ENCODE peak calls at places on chromosomes 16 and 17, in six cellular contexts. O is upper lobe of right lung, P is heart left ventricle, I is Calu3, W is RWPE1, S is activated B cell treated with CpG ODN at 0.5 μM for 24 hours. N is an unnamed sample.
A peak's percentile ranks its signal among the peaks of the same experiment; 100 is the strongest.

GRCh38 chr17:78601577-78602190 is 24.5 kb upstream of the DNAH17 start:
- DNase-seq in P (no peak), I (no peak), O (no peak), W (no peak), S (no peak), N (no peak)

GRCh38 chr17:44663095-44663494 is 6.8 kb downstream of the MEIOC start:
- DNase-seq in P (no peak), S (no peak), O (no peak), W (no peak), I (no peak), N (no peak)

GRCh38 chr16:212999-213398 is 16.2 kb downstream of the LUC7L start:
- DNase-seq in I (no peak), P (no peak), W (no peak), S (no peak), O (no peak), N (no peak)

GRCh38 chr17:13362341-13363122 is 239.2 kb downstream of the HS3ST3A1 start:
- DNase-seq in S (no peak), W (no peak), O (no peak), P (no peak), I (no peak), N (no peak)

GRCh38 chr17:4539576-4540223 is 15.5 kb downstream of the MYBBP1A start:
- DNase-seq in P (peak; percentile 21), S (no peak), W (no peak), O (no peak), I (no peak), N (no peak)

GRCh38 chr16:70634861-70635260 is 11.5 kb upstream of the IL34 start:
- DNase-seq in O (no peak), P (no peak), I (no peak), S (no peak), W (no peak), N (no peak)

GRCh38 chr17:61486135-61487120 is 34.2 kb downstream of the TBX4 start:
- DNase-seq in P (no peak), S (no peak), O (no peak), I (no peak), W (no peak), N (no peak)

GRCh38 chr17:78669975-78670518 is 92.9 kb upstream of the DNAH17 start:
- DNase-seq in I (no peak), W (no peak), O (no peak), S (no peak), P (no peak), N (no peak)

GRCh38 chr16:75620326-75621169 is 2.5 kb downstream of the ADAT1 start:
- DNase-seq in W (no peak), P (no peak), O (no peak), S (no peak), I (no peak), N (no peak)

GRCh38 chr17:40070895-40071719 is 8.3 kb downstream of the THRA start:
- DNase-seq in S (no peak), I (peak; percentile 100), P (peak; percentile 83), W (no peak), O (peak; percentile 93), N (no peak)

GRCh38 chr16:79726902-79727301 is 126.4 kb upstream of the MAF start:
- DNase-seq in W (no peak), O (no peak), I (no peak), P (no peak), S (no peak), N (no peak)

GRCh38 chr16:65679785-65680184 is 557.9 kb upstream of the CDH11 start:
- DNase-seq in W (no peak), O (no peak), I (no peak), S (no peak), P (no peak), N (no peak)

GRCh38 chr17:4479340-4479981 is 19.2 kb upstream of the SPNS2 start:
- DNase-seq in S (no peak), O (no peak), W (no peak), P (no peak), I (no peak), N (no peak)

GRCh38 chr17:72434991-72435618 is 314.3 kb downstream of the SOX9 start:
- DNase-seq in I (no peak), W (no peak), S (no peak), O (no peak), P (no peak), N (no peak)

GRCh38 chr16:58970775-58971174 is 236.7 kb upstream of the GOT2 start:
- DNase-seq in P (no peak), S (no peak), I (no peak), W (no peak), O (no peak), N (no peak)

GRCh38 chr17:32349503-32349853 is 479 bp upstream of the ZNF207 start:
- DNase-seq in I (no peak), O (no peak), S (no peak), W (no peak), P (no peak), N (no peak)

GRCh38 chr16:67460168-67460567 is 20.8 kb downstream of the ATP6V0D1 start:
- DNase-seq in O (no peak), S (no peak), I (no peak), P (no peak), W (no peak), N (no peak)

GRCh38 chr17:79005063-79005861 is 4.3 kb downstream of the CANT1 start:
- DNase-seq in S (no peak), P (peak; percentile 15), O (peak; percentile 70), I (peak; percentile 72), W (peak; percentile 54), N (no peak)

GRCh38 chr17:37614391-37614790 is 5.2 kb upstream of the SYNRG start:
- DNase-seq in S (no peak), O (no peak), I (no peak), W (peak; percentile 62), P (no peak), N (no peak)

GRCh38 chr17:2081564-2081963 is 26.7 kb downstream of the HIC1 start:
- DNase-seq in S (no peak), P (no peak), I (no peak), O (no peak), W (peak; percentile 63), N (no peak)

DNA sequence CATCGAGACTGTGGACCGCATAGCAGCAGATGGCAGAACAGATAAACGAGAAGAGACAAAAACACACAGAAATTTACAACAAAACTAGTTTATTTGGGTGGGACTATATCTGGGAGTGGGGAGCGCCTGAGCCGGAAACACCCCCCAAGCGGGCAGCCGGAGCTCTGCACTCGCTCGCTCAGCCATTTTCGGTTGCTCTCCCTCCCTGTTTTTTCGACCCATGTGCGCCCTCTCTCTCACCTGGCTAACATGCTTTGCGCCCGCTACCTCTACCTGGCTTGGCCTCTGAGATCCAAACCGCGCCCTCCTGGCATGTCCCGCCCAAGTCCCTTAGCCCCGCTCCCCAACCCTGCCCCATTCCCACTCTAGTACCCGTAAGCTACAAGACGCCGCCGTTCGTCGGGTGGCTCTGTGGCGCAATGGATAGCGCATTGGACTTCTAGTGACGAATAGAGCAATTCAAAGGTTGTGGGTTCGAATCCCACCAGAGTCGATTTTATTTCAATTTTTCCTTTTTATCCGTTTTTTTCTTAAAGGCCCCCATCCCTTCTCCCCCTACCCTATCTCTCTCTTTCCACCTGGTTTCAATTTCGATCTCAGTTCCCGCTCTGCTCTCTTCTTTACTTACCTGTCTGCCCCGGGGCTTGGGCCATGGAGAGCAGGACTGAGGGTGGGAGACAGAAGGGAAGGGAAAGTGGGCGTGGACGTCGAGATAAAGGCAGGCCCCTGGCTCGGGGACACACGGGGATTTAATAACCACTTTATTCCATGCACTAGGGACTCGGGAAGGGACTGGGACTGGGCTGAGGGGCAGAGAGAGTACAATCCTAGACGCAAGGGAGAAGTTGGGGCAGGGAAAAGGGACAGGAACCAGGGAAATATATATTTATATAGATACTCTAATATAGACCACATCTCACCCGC is 2.5 kb upstream of the ALOXE3 start:
- DNase-seq in P (no peak), O (peak; percentile 85), I (peak; percentile 85), W (peak; percentile 83), S (peak; percentile 53), N (peak; percentile 54)
- TF ChIP-seq CTCF in P (peak; percentile 12), O (peak; percentile 31), I (peak; percentile 32), W (peak; percentile 27), S (no peak), N (peak; percentile 24)

DNA sequence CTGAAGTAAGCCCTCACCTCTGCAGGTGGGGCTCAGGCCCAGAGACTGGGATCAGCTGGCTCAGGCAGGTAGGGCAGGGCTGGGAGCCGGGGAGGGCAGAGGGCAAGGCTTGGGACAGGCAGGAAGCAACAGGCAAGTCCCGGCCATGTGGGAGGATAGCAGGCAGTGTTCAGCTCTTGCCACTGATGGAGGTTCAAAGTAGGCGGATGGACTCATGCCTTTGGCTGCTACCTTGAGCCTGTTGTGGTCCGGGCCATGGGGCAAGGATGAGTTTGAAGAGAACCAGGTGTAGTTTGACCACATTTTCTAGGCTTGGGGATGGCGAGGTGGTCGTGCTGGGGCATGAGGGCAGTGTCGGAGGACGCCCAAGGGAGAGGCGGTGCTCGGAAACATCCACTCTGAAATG is 2.7 kb downstream of the PRCD start:
- DNase-seq in W (no peak), I (no peak), O (peak; percentile 65), S (no peak), P (peak; percentile 22), N (no peak)
- TF ChIP-seq CTCF in W (no peak), I (no peak), O (no peak), S (no peak), P (no peak), N (no peak)

GRCh38 chr16:84461029-84461415 is 43.4 kb downstream of the MEAK7 start:
- DNase-seq in S (no peak), P (no peak), W (no peak), I (no peak), O (peak; percentile 32), N (no peak)

GRCh38 chr16:84459517-84459894 is 45.0 kb downstream of the MEAK7 start:
- DNase-seq in S (no peak), I (no peak), P (no peak), O (no peak), W (no peak), N (no peak)

GRCh38 chr16:84461504-84462295 is 42.8 kb downstream of the MEAK7 start:
- DNase-seq in O (peak; percentile 46), S (no peak), I (no peak), P (no peak), W (no peak), N (no peak)

GRCh38 chr16:84459941-84460405 is 44.5 kb downstream of the MEAK7 start:
- DNase-seq in W (no peak), S (no peak), P (no peak), O (peak; percentile 42), I (no peak), N (no peak)

GRCh38 chr16:84460406-84461028 is 43.9 kb downstream of the MEAK7 start:
- DNase-seq in O (peak; percentile 42), I (no peak), P (no peak), S (no peak), W (no peak), N (no peak)
- TF ChIP-seq CTCF in O (no peak), I (no peak), P (no peak), S (no peak), W (no peak), N (no peak)

DNA sequence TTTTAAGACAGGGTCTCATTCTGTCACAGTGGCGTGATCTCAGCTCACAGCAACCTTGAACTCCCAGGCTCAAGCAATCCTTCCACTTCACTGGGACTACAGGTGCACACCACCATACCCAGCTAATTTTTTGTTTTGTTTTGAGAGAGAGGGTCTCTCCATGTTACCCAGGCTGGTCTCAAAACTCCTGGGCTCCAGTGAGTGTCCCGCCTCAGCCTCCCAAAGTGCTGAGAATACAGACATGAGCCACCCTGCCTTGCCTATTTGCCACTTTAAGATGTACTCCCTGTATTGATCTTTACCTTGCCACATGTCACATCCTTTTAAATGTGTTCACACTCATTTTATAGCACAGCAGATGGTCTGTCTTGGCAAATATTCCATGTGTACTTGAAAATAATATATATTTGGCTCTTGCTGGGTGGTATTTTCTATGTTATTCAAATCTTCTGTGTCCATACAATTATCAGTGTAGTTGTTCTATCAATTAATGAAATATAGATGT is 50.5 kb downstream of the VMP1 start:
- DNase-seq in P (no peak), S (no peak), O (no peak), W (no peak), I (no peak), N (no peak)
- TF ChIP-seq CTCF in P (no peak), S (no peak), O (no peak), W (no peak), I (no peak), N (no peak)